ENCODE peak calls at places on chromosomes 12 and 14, in ten cellular contexts. N is stomach, O is cardiac muscle cell, P is lower lobe of right lung, U is Peyer's patch, L is keratinocyte, V is spleen, Y is tibial artery, Q is IMR-90, S is testis. W is an unnamed sample.
A peak's percentile ranks its signal among the peaks of the same experiment; 100 is the strongest.

GRCh38 chr12:122394626-122395194 is 27.8 kb downstream of the CLIP1 start:
- DNase-seq in N (no peak), O (no peak), P (no peak), U (no peak), L (no peak), V (no peak), Y (peak; percentile 35), Q (no peak), S (no peak), W (no peak)

GRCh38 chr12:68290126-68290525 is 36.7 kb upstream of the IL22 start:
- DNase-seq in N (no peak), O (no peak), P (no peak), U (no peak), L (no peak), V (no peak), Y (no peak), Q (no peak), S (no peak), W (no peak)

GRCh38 chr12:4270670-4271432 is 2.7 kb upstream of the CCND2 start:
- DNase-seq in N (no peak), O (no peak), P (peak; percentile 71), U (peak; percentile 78), L (no peak), V (peak; percentile 92), Y (peak; percentile 64), Q (no peak), S (peak; percentile 52), W (peak; percentile 49)

GRCh38 chr12:26205946-26206345 is 10.6 kb downstream of the SSPN start:
- DNase-seq in N (no peak), O (no peak), P (no peak), U (no peak), L (no peak), V (no peak), Y (no peak), Q (no peak), S (no peak), W (no peak)

GRCh38 chr14:68715032-68715924 is 77.6 kb downstream of the ZFP36L1 start:
- DNase-seq in N (no peak), O (peak; percentile 19), P (no peak), U (no peak), L (no peak), V (no peak), Y (no peak), Q (peak; percentile 58), S (no peak), W (no peak)

GRCh38 chr12:88559199-88559598 is 21.1 kb downstream of the KITLG start:
- DNase-seq in N (no peak), O (no peak), P (no peak), U (no peak), L (no peak), V (no peak), Y (no peak), Q (no peak), S (no peak), W (no peak)

GRCh38 chr14:91575469-91576208 is 65.5 kb upstream of the PPP4R3A start:
- DNase-seq in N (no peak), O (no peak), P (no peak), U (no peak), L (no peak), V (no peak), Y (no peak), Q (no peak), S (no peak), W (no peak)

GRCh38 chr14:88228519-88229236 is 94.4 kb downstream of the KCNK10 start:
- DNase-seq in N (no peak), O (no peak), P (no peak), U (no peak), L (no peak), V (no peak), Y (no peak), Q (no peak), S (no peak), W (no peak)

GRCh38 chr14:101473795-101474562 is 87.3 kb upstream of the DIO3 start:
- DNase-seq in N (peak; percentile 8), O (no peak), P (no peak), U (peak; percentile 37), L (no peak), V (peak; percentile 47), Y (peak; percentile 21), Q (no peak), S (peak; percentile 13), W (no peak)

GRCh38 chr14:104072586-104072985 is 12.9 kb upstream of the ASPG start:
- DNase-seq in N (no peak), O (no peak), P (no peak), U (no peak), L (no peak), V (no peak), Y (no peak), Q (no peak), S (no peak), W (no peak)

GRCh38 chr14:71168564-71168963 is 261.3 kb downstream of the PCNX1 start:
- DNase-seq in N (no peak), O (no peak), P (no peak), U (no peak), L (no peak), V (no peak), Y (no peak), Q (no peak), S (no peak), W (no peak)
- H3K27ac ChIP-seq in N (no peak overlapping the region), O (no peak overlapping the region), P (no peak overlapping the region), U (no peak overlapping the region), L (no peak overlapping the region), V (no peak overlapping the region), Y (no peak overlapping the region), Q (no peak overlapping the region), S (no peak overlapping the region), W (no peak overlapping the region)

GRCh38 chr12:54005531-54005852 is 3.3 kb upstream of the HOXC8 start:
- DNase-seq in N (no peak), O (no peak), P (no peak), U (no peak), L (no peak), V (no peak), Y (no peak), Q (no peak), S (no peak), W (no peak)

GRCh38 chr12:54005853-54006699 is 2.7 kb upstream of the HOXC8 start:
- DNase-seq in N (peak; percentile 93), O (peak; percentile 85), P (peak; percentile 92), U (peak; percentile 90), L (no peak), V (peak; percentile 96), Y (peak; percentile 91), Q (peak; percentile 62), S (peak; percentile 95), W (peak; percentile 93)

GRCh38 chr12:54003625-54004024 is 3.7 kb downstream of the HOXC9 start:
- DNase-seq in N (no peak), O (no peak), P (no peak), U (no peak), L (no peak), V (no peak), Y (no peak), Q (no peak), S (no peak), W (no peak)

GRCh38 chr12:54004063-54004840 is 4.3 kb downstream of the HOXC9 start:
- DNase-seq in N (no peak), O (no peak), P (no peak), U (no peak), L (no peak), V (no peak), Y (no peak), Q (no peak), S (no peak), W (no peak)

DNA sequence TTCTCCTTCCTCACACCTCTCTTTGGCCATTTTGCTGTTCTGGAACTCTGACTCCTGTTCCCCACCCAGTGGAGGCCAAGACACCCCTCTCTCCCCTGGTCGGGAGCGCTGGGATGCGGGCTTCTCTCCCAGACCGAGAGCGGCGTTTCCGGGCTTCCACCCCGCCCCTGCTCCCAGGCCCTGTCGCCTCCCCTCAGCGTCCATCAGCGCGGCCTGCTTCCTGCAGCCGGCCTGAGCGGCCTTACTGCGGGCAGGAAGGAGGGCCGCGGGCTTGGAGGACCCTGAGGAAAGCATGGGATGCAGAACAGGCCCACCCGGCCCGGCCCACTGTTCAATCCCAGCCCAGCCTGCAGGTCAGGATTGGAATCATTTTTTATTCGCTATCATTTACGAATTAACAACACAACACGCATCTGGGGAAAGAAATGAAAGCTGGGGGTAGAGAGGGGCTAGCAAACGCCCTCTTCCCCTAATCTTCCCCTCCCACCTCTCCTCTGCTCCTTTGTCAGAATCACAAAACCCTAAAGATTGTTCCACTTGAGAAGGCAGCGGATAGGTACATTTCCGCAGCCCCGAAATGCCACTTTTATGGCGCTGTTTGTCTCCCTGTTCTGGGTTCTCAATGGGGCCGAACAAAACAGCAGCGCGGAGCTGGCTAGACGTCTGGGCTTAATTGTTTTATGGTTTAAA is 3.8 kb upstream of the HOXC8 start:
- DNase-seq in N (no peak), O (no peak), P (no peak), U (no peak), L (no peak), V (no peak), Y (no peak), Q (no peak), S (no peak), W (no peak)
- H3K4me3 ChIP-seq in N (no peak overlapping the region), O (no peak overlapping the region), P (no peak overlapping the region), U (peak overlapping the region; percentile 49), L (no peak overlapping the region), V (no peak overlapping the region), Y (peak overlapping the region; percentile 37), Q (no peak overlapping the region), S (peak overlapping the region; percentile 6), W (no peak overlapping the region)

DNA sequence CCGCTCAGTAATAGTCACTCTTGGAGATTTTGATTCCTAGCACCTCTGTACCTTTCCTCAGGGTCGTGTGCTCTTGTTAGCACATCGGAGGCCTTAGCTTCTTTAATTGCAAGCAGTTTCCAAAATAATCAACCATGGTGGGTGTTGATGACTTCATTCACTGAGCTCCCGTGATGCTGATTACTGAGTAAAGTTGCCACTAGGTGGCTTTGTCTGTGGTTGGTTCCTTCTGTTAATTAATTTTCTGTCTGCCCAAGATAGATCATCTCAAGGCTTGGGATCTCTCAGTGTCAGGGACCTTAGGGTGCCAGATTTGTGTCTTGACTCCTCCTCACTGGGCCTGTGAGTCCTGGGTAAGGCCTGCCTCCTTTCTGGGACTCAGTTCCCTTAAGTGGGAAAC is 54.3 kb downstream of the PTPN11 start:
- DNase-seq in N (no peak), O (peak; percentile 11), P (no peak), U (no peak), L (no peak), V (no peak), Y (no peak), Q (no peak), S (no peak), W (no peak)
- TF ChIP-seq CTCF in N (no peak), O (no peak), P (no peak), U (no peak), L (peak; percentile 22), V (no peak), Y (no peak), Q (no peak), S (peak; percentile 9), W (no peak)

DNA sequence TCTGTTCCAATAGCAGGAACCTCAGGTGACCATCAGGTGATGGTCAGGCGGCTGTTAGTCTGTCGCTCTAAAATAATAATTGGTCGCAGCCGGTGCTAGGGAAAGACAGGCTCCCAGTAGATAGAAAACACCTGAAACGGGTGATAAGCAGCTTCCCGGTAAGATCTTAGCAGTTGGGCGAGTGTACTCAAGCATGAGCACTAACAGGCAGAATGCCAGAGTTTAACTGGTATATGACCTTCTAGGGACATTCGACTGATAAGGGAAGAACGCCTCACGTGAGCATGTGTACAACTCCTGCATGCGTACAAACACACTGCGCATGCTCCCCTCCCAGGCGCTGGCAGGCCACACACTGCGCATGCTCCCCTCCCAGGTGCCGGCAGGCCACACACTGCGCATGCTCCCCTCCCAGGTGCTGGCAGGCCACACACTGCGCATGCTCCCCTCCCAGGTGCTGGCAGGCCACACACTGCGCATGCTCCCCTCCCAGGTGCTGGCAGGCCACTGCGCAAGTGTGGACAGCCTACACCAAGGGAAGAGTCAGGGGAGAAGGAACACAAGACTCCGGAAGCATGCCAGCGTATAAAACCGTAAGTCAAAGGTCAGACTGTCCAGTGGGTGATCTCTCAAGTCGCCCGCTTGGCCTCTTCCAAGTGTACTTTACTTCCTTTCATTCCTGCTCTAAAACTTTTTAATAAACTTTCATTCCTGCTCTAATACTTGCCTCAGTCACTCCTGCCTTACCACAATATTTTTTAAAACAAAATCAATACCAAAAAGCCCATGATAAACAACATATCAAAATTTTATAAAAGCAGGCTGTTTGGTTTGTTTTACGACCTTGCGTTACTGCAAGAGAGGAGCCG is 24.5 kb downstream of the GPRC5D start:
- DNase-seq in N (peak; percentile 94), O (peak; percentile 90), P (peak; percentile 86), U (peak; percentile 89), L (peak; percentile 56), V (peak; percentile 85), Y (no peak), Q (peak; percentile 45), S (peak; percentile 89), W (peak; percentile 46)
- H3K27ac ChIP-seq in N (peak overlapping the region; percentile 76), O (peak overlapping the region; percentile 80), P (peak overlapping the region; percentile 41), U (no peak overlapping the region), L (peak overlapping the region; percentile 37), V (peak overlapping the region; percentile 78), Y (peak overlapping the region; percentile 40), Q (peak overlapping the region; percentile 9), S (peak overlapping the region; percentile 56), W (no peak overlapping the region)